ENCODE peak calls at places on chromosomes 7 and 10, in eight cellular contexts. Q is CD8-positive, alpha-beta memory T cell; W is left cardiac atrium; K is naive thymus-derived CD8-positive, alpha-beta T cell; I is Peyer's patch; E is ELF-1; D is HEK293T; M is pons. L is an unnamed sample.

GRCh38 chr7:18831381-18831901 is 286.0 kb downstream of the TWIST1 start:
- DNase-seq in Q (no peak), W (no peak), K (no peak), I (no peak), E (no peak), D (no peak), M (no peak), L (no peak)

GRCh38 chr10:28986117-28986792 is 302.6 kb upstream of the LYZL1 start:
- DNase-seq in Q (no peak), W (no peak), K (no peak), I (no peak), E (no peak), D (no peak), M (no peak), L (no peak)

GRCh38 chr7:80372415-80372814 is 139.4 kb downstream of the GNAT3 start:
- DNase-seq in Q (no peak), W (no peak), K (no peak), I (no peak), E (no peak), D (no peak), M (no peak), L (no peak)

GRCh38 chr10:86163522-86164215 is 202.9 kb downstream of the GRID1 start:
- DNase-seq in Q (no peak), W (no peak), K (no peak), I (peak; percentile 84), E (no peak), D (no peak), M (no peak), L (no peak)

GRCh38 chr7:1703475-1704325 is 33.6 kb downstream of the ELFN1 start:
- DNase-seq in Q (no peak), W (no peak), K (no peak), I (no peak), E (peak; percentile 42), D (no peak), M (no peak), L (peak; percentile 52)

GRCh38 chr10:24944512-24945255 is 7.7 kb downstream of the PRTFDC1 start:
- DNase-seq in Q (no peak), W (no peak), K (no peak), I (peak; percentile 81), E (peak; percentile 68), D (no peak), M (no peak), L (peak; percentile 55)

GRCh38 chr10:93495654-93496321 is 624 bp upstream of the CEP55 start:
- DNase-seq in Q (no peak), W (peak; percentile 34), K (no peak), I (no peak), E (no peak), D (peak; percentile 67), M (no peak), L (no peak)

GRCh38 chr10:26556756-26557640 is 118.9 kb downstream of the APBB1IP start:
- DNase-seq in Q (no peak), W (no peak), K (peak; percentile 11), I (no peak), E (peak; percentile 47), D (peak; percentile 65), M (peak; percentile 66), L (peak; percentile 49)

GRCh38 chr10:91887075-91887899 is 22.0 kb downstream of the FGFBP3 start:
- DNase-seq in Q (no peak), W (peak; percentile 39), K (no peak), I (peak; percentile 50), E (peak; percentile 96), D (peak; percentile 63), M (peak; percentile 57), L (peak; percentile 98)

GRCh38 chr10:47376522-47377220 is 7.4 kb downstream of the ZNF488 start:
- DNase-seq in Q (no peak), W (no peak), K (no peak), I (no peak), E (no peak), D (no peak), M (no peak), L (peak; percentile 8)

GRCh38 chr10:17454181-17454800 is at the start of gene ST8SIA6:
- DNase-seq in Q (peak; percentile 9), W (peak; percentile 61), K (peak; percentile 18), I (peak; percentile 74), E (peak; percentile 51), D (peak; percentile 66), M (no peak), L (peak; percentile 42)